ENCODE peak calls at places on chromosome 1, in four cellular contexts. One of them, this sample, is unnamed.

GRCh38 chr1:27517305-27517704 is 27.3 kb upstream of the WASF2 start:
- DNase-seq in cardiac fibroblast: no peak
- DNase-seq in mesothelial cell of epicardium: no peak
- DNase-seq in neural crest cell: no peak
- DNase-seq in this sample: peak; percentile 52

GRCh38 chr1:223323491-223324484 is 40.2 kb downstream of the SUSD4 start:
- DNase-seq in cardiac fibroblast: no peak
- DNase-seq in mesothelial cell of epicardium: no peak
- DNase-seq in neural crest cell: no peak
- DNase-seq in this sample: no peak

GRCh38 chr1:224592636-224593579 is 23.2 kb upstream of the CNIH3 start:
- DNase-seq in cardiac fibroblast: peak; percentile 86
- DNase-seq in mesothelial cell of epicardium: no peak
- DNase-seq in neural crest cell: no peak
- DNase-seq in this sample: no peak

GRCh38 chr1:69911301-69911801 is 294.0 kb downstream of the LRRC40 start:
- DNase-seq in neural crest cell: no peak
- DNase-seq in cardiac fibroblast: peak; percentile 94
- DNase-seq in mesothelial cell of epicardium: no peak
- DNase-seq in this sample: no peak

GRCh38 chr1:68454534-68454933 is 4.8 kb upstream of the RPE65 start:
- DNase-seq in neural crest cell: no peak
- DNase-seq in mesothelial cell of epicardium: no peak
- DNase-seq in cardiac fibroblast: no peak
- DNase-seq in this sample: no peak

GRCh38 chr1:111737216-111738132 is 1.7 kb downstream of the INKA2 start:
- DNase-seq in neural crest cell: no peak
- DNase-seq in mesothelial cell of epicardium: no peak
- DNase-seq in cardiac fibroblast: no peak
- DNase-seq in this sample: no peak

GRCh38 chr1:4169991-4170390 is 269.9 kb upstream of the C1orf174 start:
- DNase-seq in cardiac fibroblast: no peak
- DNase-seq in neural crest cell: no peak
- DNase-seq in mesothelial cell of epicardium: no peak
- DNase-seq in this sample: no peak

GRCh38 chr1:17123196-17124045 is 4.2 kb upstream of the PADI2 start:
- DNase-seq in cardiac fibroblast: no peak
- DNase-seq in neural crest cell: no peak
- DNase-seq in mesothelial cell of epicardium: no peak
- DNase-seq in this sample: no peak

GRCh38 chr1:111476761-111477309 is 3.1 kb downstream of the C1orf162 start:
- DNase-seq in neural crest cell: no peak
- DNase-seq in cardiac fibroblast: no peak
- DNase-seq in mesothelial cell of epicardium: no peak
- DNase-seq in this sample: no peak

GRCh38 chr1:45386219-45386618 is 46.0 kb upstream of the MUTYH start:
- DNase-seq in mesothelial cell of epicardium: no peak
- DNase-seq in neural crest cell: no peak
- DNase-seq in cardiac fibroblast: no peak
- DNase-seq in this sample: no peak

GRCh38 chr1:85319488-85319887 is 43.1 kb upstream of the BCL10 start:
- DNase-seq in mesothelial cell of epicardium: no peak
- DNase-seq in neural crest cell: no peak
- DNase-seq in cardiac fibroblast: peak; percentile 24
- DNase-seq in this sample: no peak

GRCh38 chr1:109394591-109395281 is 3.0 kb downstream of the SORT1 start:
- DNase-seq in cardiac fibroblast: no peak
- DNase-seq in mesothelial cell of epicardium: no peak
- DNase-seq in neural crest cell: no peak
- DNase-seq in this sample: no peak

GRCh38 chr1:112957133-112957812 is 1.3 kb upstream of the SLC16A1 start:
- DNase-seq in mesothelial cell of epicardium: no peak
- DNase-seq in cardiac fibroblast: peak; percentile 93
- DNase-seq in neural crest cell: peak; percentile 7
- DNase-seq in this sample: peak; percentile 45

GRCh38 chr1:153346067-153346723 is 2.4 kb downstream of the PGLYRP4 start:
- DNase-seq in neural crest cell: no peak
- DNase-seq in mesothelial cell of epicardium: no peak
- DNase-seq in cardiac fibroblast: no peak
- DNase-seq in this sample: no peak

GRCh38 chr1:161910516-161911077 is 113.1 kb downstream of the OLFML2B start:
- DNase-seq in mesothelial cell of epicardium: no peak
- DNase-seq in neural crest cell: no peak
- DNase-seq in cardiac fibroblast: peak; percentile 75
- DNase-seq in this sample: no peak

GRCh38 chr1:155858805-155859233 is 548 bp upstream of the SYT11 start:
- DNase-seq in cardiac fibroblast: no peak
- DNase-seq in neural crest cell: no peak
- DNase-seq in mesothelial cell of epicardium: no peak
- DNase-seq in this sample: peak; percentile 22

GRCh38 chr1:27770293-27770830 is 2.7 kb upstream of the STX12 start:
- DNase-seq in cardiac fibroblast: no peak
- DNase-seq in neural crest cell: no peak
- DNase-seq in mesothelial cell of epicardium: no peak
- DNase-seq in this sample: no peak

GRCh38 chr1:7378346-7379130 is 392.6 kb upstream of the VAMP3 start:
- DNase-seq in cardiac fibroblast: no peak
- DNase-seq in neural crest cell: no peak
- DNase-seq in mesothelial cell of epicardium: peak; percentile 17
- DNase-seq in this sample: no peak

GRCh38 chr1:198174297-198174696 is 17.5 kb downstream of the NEK7 start:
- DNase-seq in cardiac fibroblast: no peak
- DNase-seq in neural crest cell: no peak
- DNase-seq in mesothelial cell of epicardium: no peak
- DNase-seq in this sample: no peak

GRCh38 chr1:79006564-79006963 is at the start of gene ADGRL4:
- DNase-seq in cardiac fibroblast: peak; percentile 85
- DNase-seq in neural crest cell: peak; percentile 22
- DNase-seq in mesothelial cell of epicardium: peak; percentile 39
- DNase-seq in this sample: no peak

GRCh38 chr1:20255666-20256065 is 35.0 kb upstream of the VWA5B1 start:
- DNase-seq in cardiac fibroblast: peak; percentile 75
- DNase-seq in mesothelial cell of epicardium: no peak
- DNase-seq in neural crest cell: no peak
- DNase-seq in this sample: peak; percentile 70

GRCh38 chr1:43774359-43774758 is 67.0 kb downstream of the ST3GAL3 start:
- DNase-seq in mesothelial cell of epicardium: no peak
- DNase-seq in neural crest cell: no peak
- DNase-seq in cardiac fibroblast: peak; percentile 84
- DNase-seq in this sample: no peak

GRCh38 chr1:60063561-60063960 is 10.0 kb downstream of the C1orf87 start:
- DNase-seq in cardiac fibroblast: no peak
- DNase-seq in mesothelial cell of epicardium: no peak
- DNase-seq in neural crest cell: no peak
- DNase-seq in this sample: no peak

GRCh38 chr1:66438062-66438970 is 95.6 kb upstream of the SGIP1 start:
- DNase-seq in cardiac fibroblast: peak; percentile 55
- DNase-seq in mesothelial cell of epicardium: no peak
- DNase-seq in neural crest cell: no peak
- DNase-seq in this sample: no peak

GRCh38 chr1:217137210-217137871 is 414.1 kb upstream of the ESRRG start:
- DNase-seq in cardiac fibroblast: no peak
- DNase-seq in mesothelial cell of epicardium: no peak
- DNase-seq in neural crest cell: peak; percentile 1
- DNase-seq in this sample: no peak

GRCh38 chr1:228408869-228409805 is 2.5 kb upstream of the TRIM11 start:
- DNase-seq in mesothelial cell of epicardium: no peak
- DNase-seq in cardiac fibroblast: no peak
- DNase-seq in neural crest cell: no peak
- DNase-seq in this sample: no peak

GRCh38 chr1:235929216-235929615 is 62.5 kb upstream of the LYST start:
- DNase-seq in neural crest cell: no peak
- DNase-seq in cardiac fibroblast: peak; percentile 28
- DNase-seq in mesothelial cell of epicardium: no peak
- DNase-seq in this sample: no peak

GRCh38 chr1:178939328-178939727 is 68.5 kb upstream of the ANGPTL1 start:
- DNase-seq in neural crest cell: no peak
- DNase-seq in mesothelial cell of epicardium: no peak
- DNase-seq in cardiac fibroblast: no peak
- DNase-seq in this sample: no peak

GRCh38 chr1:228082975-228083870 is 715 bp downstream of the ARF1 start:
- DNase-seq in neural crest cell: no peak
- DNase-seq in cardiac fibroblast: peak; percentile 43
- DNase-seq in mesothelial cell of epicardium: peak; percentile 50
- DNase-seq in this sample: peak; percentile 73

GRCh38 chr1:247468746-247469145 is 10.8 kb upstream of the OR2B11 start:
- DNase-seq in neural crest cell: no peak
- DNase-seq in cardiac fibroblast: no peak
- DNase-seq in mesothelial cell of epicardium: no peak
- DNase-seq in this sample: no peak

GRCh38 chr1:48668339-48668738 is 108.4 kb downstream of the BEND5 start:
- DNase-seq in mesothelial cell of epicardium: no peak
- DNase-seq in neural crest cell: no peak
- DNase-seq in cardiac fibroblast: no peak
- DNase-seq in this sample: no peak

This sample was measured in left colon.